ENCODE peak calls at places on chromosomes 3 and 15, in four cellular contexts. B, F, K and H are unnamed samples.

GRCh38 chr3:80087769-80088168 is 320.0 kb upstream of the ROBO1 start:
- DNase-seq in F (no peak), K (no peak), B (no peak), H (no peak)

GRCh38 chr15:90860942-90861675 is 7.3 kb upstream of the FURIN start:
- DNase-seq in K (no peak), B (no peak), F (no peak), H (no peak)

GRCh38 chr3:8837172-8837571 is 67.8 kb upstream of the OXTR start:
- DNase-seq in F (no peak), K (no peak), B (no peak), H (no peak)

GRCh38 chr15:67384761-67385160 is 130.2 kb downstream of the IQCH start:
- DNase-seq in B (no peak), F (no peak), K (no peak), H (no peak)

GRCh38 chr3:25033407-25034029 is 394.5 kb upstream of the RARB start:
- DNase-seq in B (peak; percentile 52), K (peak; percentile 36), F (no peak), H (no peak)

GRCh38 chr3:187101184-187102072 is 37.9 kb downstream of the RPL39L start:
- DNase-seq in F (peak; percentile 89), K (peak; percentile 84), B (no peak), H (peak; percentile 21)

GRCh38 chr3:110743984-110744383 is 327.6 kb upstream of the NECTIN3 start:
- DNase-seq in K (no peak), F (no peak), B (no peak), H (no peak)

GRCh38 chr3:186663351-186664118 is 2.3 kb upstream of the HRG start:
- DNase-seq in K (no peak), B (no peak), F (no peak), H (no peak)

GRCh38 chr3:66372681-66373350 is 128.0 kb downstream of the LRIG1 start:
- DNase-seq in F (no peak), B (peak; percentile 71), K (peak; percentile 64), H (no peak)

GRCh38 chr15:100931143-100931890 is 12.2 kb downstream of the LRRK1 start:
- DNase-seq in B (no peak), F (no peak), K (no peak), H (no peak)

GRCh38 chr3:138624518-138624917 is 15.9 kb downstream of the FAIM start:
- DNase-seq in B (no peak), F (no peak), K (no peak), H (no peak)

GRCh38 chr3:55143928-55144671 is 216.2 kb upstream of the LRTM1 start:
- DNase-seq in K (no peak), B (no peak), F (no peak), H (no peak)

GRCh38 chr3:29488922-29489321 is 208.1 kb downstream of the RBMS3 start:
- DNase-seq in K (no peak), B (no peak), F (no peak), H (no peak)

GRCh38 chr3:196968233-196969000 is at the start of gene PIGZ:
- DNase-seq in F (no peak), K (peak; percentile 54), B (no peak), H (no peak)

GRCh38 chr3:73270839-73271483 is 209.5 kb downstream of the EBLN2 start:
- DNase-seq in K (no peak), F (no peak), B (no peak), H (no peak)

GRCh38 chr3:45992820-45993219 is 2.8 kb downstream of the FYCO1 start:
- DNase-seq in K (no peak), F (no peak), B (no peak), H (no peak)

GRCh38 chr3:87997298-87997697 is 61.5 kb downstream of the CGGBP1 start:
- DNase-seq in K (no peak), B (no peak), F (no peak), H (no peak)

GRCh38 chr15:65175511-65175910 is 9.6 kb downstream of the CLPX start:
- DNase-seq in F (no peak), B (no peak), K (no peak), H (no peak)

GRCh38 chr15:71785996-71786395 is 24.4 kb upstream of the NR2E3 start:
- DNase-seq in K (no peak), F (no peak), B (no peak), H (no peak)

GRCh38 chr15:67468431-67468830 is 52.5 kb upstream of the C15orf61 start:
- DNase-seq in K (no peak), B (no peak), F (no peak), H (no peak)

GRCh38 chr15:27704939-27705514 is 394.1 kb downstream of the OCA2 start:
- DNase-seq in K (no peak), B (no peak), F (no peak), H (no peak)

DNA sequence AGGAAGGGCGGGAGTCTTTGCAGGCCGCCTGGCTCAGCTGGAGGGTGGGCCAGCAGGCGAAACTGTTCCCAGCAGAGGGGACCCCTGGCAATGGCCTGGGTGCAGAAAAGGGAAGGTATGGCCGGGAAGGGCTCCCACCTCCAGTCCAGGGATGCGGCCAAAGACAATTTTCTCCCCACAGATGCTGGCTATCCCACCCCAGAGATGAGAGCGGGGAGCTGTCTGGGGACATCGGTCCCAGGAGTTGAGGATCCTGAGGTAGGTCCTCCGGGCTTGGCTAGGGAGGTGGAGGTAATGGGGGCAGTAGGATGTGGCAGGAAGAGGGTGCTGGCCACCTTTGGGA is 1.7 kb downstream of the SEMA3G start:
- DNase-seq in K (no peak), F (no peak), B (no peak), H (no peak)
- H3K27me3 ChIP-seq in K (no peaks in the 10 kb centered on the region), F (no peaks in the 10 kb centered on the region), B (no peaks in the 10 kb centered on the region), H (no peaks in the 10 kb centered on the region)

GRCh38 chr15:88663216-88663615 is 24.4 kb downstream of the ISG20 start:
- DNase-seq in B (no peak), K (no peak), F (peak; percentile 88), H (no peak)

GRCh38 chr15:88658972-88659931 is 20.4 kb downstream of the ISG20 start:
- DNase-seq in F (peak; percentile 79), B (peak; percentile 62), K (no peak), H (no peak)

GRCh38 chr15:88661041-88661765 is 22.4 kb downstream of the ISG20 start:
- DNase-seq in F (no peak), K (no peak), B (no peak), H (no peak)

GRCh38 chr15:88661766-88662556 is 23.1 kb downstream of the ISG20 start:
- DNase-seq in K (no peak), B (no peak), F (no peak), H (no peak)

DNA sequence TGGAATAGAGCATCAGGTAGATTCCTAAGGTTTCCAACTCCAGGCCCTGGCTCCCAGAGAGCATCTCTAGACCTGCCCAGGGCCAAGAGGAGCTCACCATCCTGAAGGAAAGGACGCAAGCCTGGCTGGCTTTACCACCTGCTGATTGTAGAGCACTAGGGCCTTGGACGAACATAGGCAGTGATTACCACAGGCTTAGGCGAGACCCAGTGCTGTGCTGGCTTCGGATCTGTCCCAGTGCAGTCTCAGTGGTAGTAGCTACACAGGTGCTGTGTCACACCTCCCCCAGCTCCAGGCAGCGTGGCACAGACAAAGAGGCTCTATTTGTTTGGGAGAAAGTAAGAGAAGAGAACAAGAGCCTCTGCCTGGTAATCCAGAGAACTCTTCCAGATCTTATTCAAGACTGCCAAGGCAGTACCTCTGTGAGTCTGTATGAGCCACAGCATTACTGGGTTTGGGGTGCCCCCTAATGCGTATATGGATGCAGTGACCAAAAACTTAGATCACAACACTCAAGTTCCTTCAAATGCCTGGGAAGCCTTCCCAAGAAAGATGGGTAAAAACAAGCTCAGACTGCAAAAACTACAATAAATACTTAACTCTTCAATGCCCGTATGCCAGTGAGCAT is 25.4 kb downstream of the ISG20 start:
- DNase-seq in F (no peak), K (no peak), B (peak; percentile 74), H (no peak)
- TF ChIP-seq CTCF in F (no peak), K (peak; percentile 42), B (peak; percentile 59), H (no peak)

GRCh38 chr3:23743141-23743784 is 62.5 kb upstream of the UBE2E1 start:
- DNase-seq in K (no peak), F (no peak), B (no peak), H (no peak)
- H3K27me3 ChIP-seq in K (peaks cover 6% of the 10 kb centered on the region), F (peaks cover 2% of the 10 kb centered on the region), B (no peaks in the 10 kb centered on the region), H (no peaks in the 10 kb centered on the region)

DNA sequence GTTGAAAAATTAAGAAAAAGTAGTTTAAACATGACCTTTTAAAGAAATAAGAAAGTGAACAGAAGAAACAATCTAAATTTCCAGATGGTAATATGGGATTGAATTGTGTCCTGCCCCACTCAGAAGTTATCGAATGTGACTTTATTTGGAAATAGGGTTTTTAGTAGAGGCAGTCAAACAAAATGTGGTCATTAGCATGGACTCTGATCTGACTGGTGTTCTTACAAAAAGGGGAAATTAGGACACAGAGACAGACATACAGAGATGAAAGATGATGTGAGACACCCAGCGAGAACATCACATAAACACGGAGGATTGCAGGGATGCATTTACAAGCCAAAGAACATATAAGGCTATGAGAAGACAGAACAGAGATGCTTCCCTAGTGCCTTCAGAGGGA is 73.2 kb downstream of the XRN1 start:
- DNase-seq in K (no peak), F (no peak), B (no peak), H (no peak)
- TF ChIP-seq CTCF in K (no peak), F (no peak), B (no peak), H (no peak)

DNA sequence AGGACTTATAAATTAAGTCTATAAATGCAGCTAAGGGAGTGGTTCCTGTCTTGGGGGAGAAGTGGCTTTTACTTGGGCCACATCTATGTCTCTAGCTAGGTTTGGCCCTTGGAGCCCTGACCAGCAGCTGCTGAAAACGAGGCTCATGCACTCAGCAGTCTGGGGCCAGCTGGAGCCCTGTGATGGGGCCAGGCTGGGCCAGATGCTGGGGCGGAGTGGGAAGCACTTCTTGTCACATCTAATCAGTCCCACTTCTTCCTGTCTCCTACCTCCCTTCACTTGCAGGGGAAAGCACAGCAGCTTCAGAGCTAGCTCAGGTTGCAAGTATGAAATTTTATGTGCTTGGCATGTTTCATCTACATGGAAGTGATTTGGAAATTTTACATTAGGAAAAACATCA is 209.9 kb upstream of the ROPN1 start:
- DNase-seq in B (no peak), F (no peak), K (peak; percentile 61), H (no peak)
- H3K27me3 ChIP-seq in B (no peaks in the 10 kb centered on the region), F (no peaks in the 10 kb centered on the region), K (no peaks in the 10 kb centered on the region), H (no peaks in the 10 kb centered on the region)

DNA sequence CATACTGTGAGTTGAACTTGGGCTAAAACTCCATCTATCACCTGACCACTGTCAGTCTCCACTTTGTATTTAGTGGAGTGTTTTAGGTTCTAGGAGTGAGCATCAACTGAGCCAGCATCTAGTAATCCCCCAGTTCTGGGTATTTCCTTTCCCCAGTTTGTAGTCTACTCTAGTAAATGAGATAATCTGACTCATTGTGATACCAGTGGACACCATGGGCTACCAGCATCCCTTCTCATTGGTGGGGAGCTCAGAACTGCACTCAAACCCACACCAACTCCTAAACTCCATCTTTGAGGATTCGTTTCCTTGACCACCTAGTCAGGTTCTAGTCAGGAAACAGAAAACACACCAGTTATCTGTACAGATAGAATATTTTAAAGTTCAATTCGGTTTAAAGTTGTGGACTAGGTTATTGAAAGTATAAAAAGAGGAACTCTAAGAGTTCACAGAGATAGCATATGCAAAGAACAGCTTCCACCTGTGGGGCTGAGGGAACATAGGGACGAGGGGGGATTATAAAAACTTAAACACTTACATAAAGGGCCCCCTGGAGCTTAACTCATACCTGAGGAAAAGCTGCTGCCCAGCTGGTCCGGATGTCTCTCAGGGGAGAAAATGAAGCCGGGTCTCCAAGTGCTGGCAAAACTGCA is 36.0 kb downstream of the LEO1 start:
- DNase-seq in F (no peak), B (no peak), K (no peak), H (no peak)
- TF ChIP-seq CTCF in F (no peak), B (no peak), K (no peak), H (no peak)

GRCh38 chr15:52790941-52791751 is 1.0 kb upstream of the ONECUT1 start:
- DNase-seq in K (no peak), F (no peak), B (no peak), H (no peak)
- H3K27me3 ChIP-seq in K (peaks cover 99% of the 10 kb centered on the region), F (peaks cover 68% of the 10 kb centered on the region), B (peaks cover 91% of the 10 kb centered on the region), H (peaks cover 35% of the 10 kb centered on the region)